ENCODE peak calls at places on chromosome 13, in four cellular contexts. Y, T, D and O are unnamed samples.

GRCh38 chr13:44921931-44922758 is 67.1 kb downstream of the NUFIP1 start:
- DNase-seq in D (no peak), T (peak), Y (no peak), O (peak)

GRCh38 chr13:50691682-50692263 is 151.7 kb downstream of the DLEU7 start:
- DNase-seq in Y (no peak), T (no peak), D (no peak), O (no peak)

GRCh38 chr13:79988573-79988972 is 352.4 kb downstream of the SPRY2 start:
- DNase-seq in T (peak), Y (no peak), D (no peak), O (peak)

GRCh38 chr13:32079586-32079985 is 48.0 kb downstream of the FRY start:
- DNase-seq in Y (no peak), D (no peak), T (no peak), O (no peak)

GRCh38 chr13:47087841-47088240 is 191.0 kb upstream of the HTR2A start:
- DNase-seq in D (no peak), Y (no peak), T (peak), O (peak)

GRCh38 chr13:30119476-30119875 is 187.9 kb downstream of the KATNAL1 start:
- DNase-seq in D (no peak), Y (no peak), T (peak), O (peak)

GRCh38 chr13:29847501-29847983 is 2.9 kb downstream of the UBL3 start:
- DNase-seq in D (no peak), Y (peak), T (no peak), O (peak)

GRCh38 chr13:23551213-23552008 is 18.8 kb upstream of the TNFRSF19 start:
- DNase-seq in T (no peak), D (no peak), Y (no peak), O (no peak)

GRCh38 chr13:31199849-31200635 is at the start of gene B3GLCT:
- DNase-seq in D (peak), Y (peak), T (no peak), O (peak)

GRCh38 chr13:100689191-100689590 is 14.6 kb upstream of the TMTC4 start:
- DNase-seq in Y (no peak), T (no peak), D (no peak), O (no peak)

GRCh38 chr13:27293051-27293691 is 22.5 kb downstream of the RASL11A start:
- DNase-seq in T (no peak), Y (no peak), D (no peak), O (no peak)

GRCh38 chr13:48402325-48402962 is 10.5 kb downstream of the LPAR6 start:
- DNase-seq in Y (no peak), D (no peak), T (no peak), O (no peak)

GRCh38 chr13:98180092-98180491 is 3.0 kb upstream of the RNF113B start:
- DNase-seq in D (no peak), T (no peak), Y (no peak), O (no peak)

GRCh38 chr13:50365683-50366391 is 350.6 kb downstream of the KCNRG start:
- DNase-seq in T (no peak), Y (peak), D (peak), O (no peak)

GRCh38 chr13:97439196-97439595 is 5.2 kb downstream of the RAP2A start:
- DNase-seq in T (no peak), D (no peak), Y (no peak), O (no peak)

GRCh38 chr13:75445717-75446529 is 36.0 kb downstream of the TBC1D4 start:
- DNase-seq in T (no peak), Y (no peak), D (no peak), O (no peak)

GRCh38 chr13:99829156-99829555 is 142.4 kb downstream of the ZIC5 start:
- DNase-seq in T (no peak), Y (no peak), D (no peak), O (no peak)

GRCh38 chr13:21435710-21436151 is 23.4 kb downstream of the ZDHHC20 start:
- DNase-seq in T (peak), D (peak), Y (peak), O (peak)

GRCh38 chr13:77975358-77976042 is 56.9 kb upstream of the EDNRB start:
- DNase-seq in Y (no peak), T (no peak), D (no peak), O (no peak)

GRCh38 chr13:39818953-39819352 is 163.5 kb downstream of the COG6 start:
- DNase-seq in Y (no peak), T (no peak), D (no peak), O (peak)

GRCh38 chr13:31204592-31204991 is 4.8 kb downstream of the B3GLCT start:
- DNase-seq in Y (no peak), T (no peak), D (no peak), O (peak)

GRCh38 chr13:41613984-41614581 is 156.7 kb downstream of the RGCC start:
- DNase-seq in Y (no peak), T (peak), D (no peak), O (peak)

GRCh38 chr13:60230593-60230992 is 66.9 kb upstream of the DIAPH3 start:
- DNase-seq in T (no peak), D (peak), Y (no peak), O (peak)

GRCh38 chr13:76937416-76937815 is 10.9 kb upstream of the ACOD1 start:
- DNase-seq in T (peak), D (no peak), Y (no peak), O (peak)

GRCh38 chr13:40963927-40964326 is 55.2 kb downstream of the ELF1 start:
- DNase-seq in T (no peak), Y (no peak), D (no peak), O (peak)

GRCh38 chr13:44759723-44760360 is 183.7 kb upstream of the TSC22D1 start:
- DNase-seq in D (no peak), Y (no peak), T (no peak), O (peak)

GRCh38 chr13:65964672-65965071 is 1265.5 kb downstream of the PCDH9 start:
- DNase-seq in D (no peak), Y (no peak), T (no peak), O (no peak)

GRCh38 chr13:30487075-30487470 is 21.3 kb upstream of the HMGB1 start:
- DNase-seq in T (no peak), Y (no peak), D (no peak), O (no peak)

GRCh38 chr13:77022341-77022740 is 4.6 kb downstream of the FBXL3 start:
- DNase-seq in D (no peak), T (no peak), Y (no peak), O (peak)

GRCh38 chr13:97369269-97369893 is 64.6 kb upstream of the RAP2A start:
- DNase-seq in T (no peak), D (no peak), Y (no peak), O (no peak)

GRCh38 chr13:26914148-26914547 is 153.6 kb upstream of the GPR12 start:
- DNase-seq in D (no peak), T (no peak), Y (no peak), O (no peak)

GRCh38 chr13:36282818-36283432 is 14.7 kb downstream of the CCDC169 start:
- DNase-seq in Y (no peak), D (no peak), T (no peak), O (peak)

GRCh38 chr13:97394542-97394941 is 39.4 kb upstream of the RAP2A start:
- DNase-seq in Y (no peak), D (no peak), T (no peak), O (no peak)

GRCh38 chr13:113066746-113067145 is 38.8 kb upstream of the F7 start:
- DNase-seq in D (no peak), Y (no peak), T (no peak), O (no peak)

GRCh38 chr13:25927966-25928365 is 123.8 kb downstream of the SHISA2 start:
- DNase-seq in Y (no peak), D (no peak), T (no peak), O (peak)

GRCh38 chr13:20398459-20398858 is 127.2 kb downstream of the CRYL1 start:
- DNase-seq in Y (no peak), D (no peak), T (no peak), O (no peak)

GRCh38 chr13:35984776-35985453 is 146.3 kb downstream of the DCLK1 start:
- DNase-seq in T (no peak), Y (no peak), D (no peak), O (no peak)

DNA sequence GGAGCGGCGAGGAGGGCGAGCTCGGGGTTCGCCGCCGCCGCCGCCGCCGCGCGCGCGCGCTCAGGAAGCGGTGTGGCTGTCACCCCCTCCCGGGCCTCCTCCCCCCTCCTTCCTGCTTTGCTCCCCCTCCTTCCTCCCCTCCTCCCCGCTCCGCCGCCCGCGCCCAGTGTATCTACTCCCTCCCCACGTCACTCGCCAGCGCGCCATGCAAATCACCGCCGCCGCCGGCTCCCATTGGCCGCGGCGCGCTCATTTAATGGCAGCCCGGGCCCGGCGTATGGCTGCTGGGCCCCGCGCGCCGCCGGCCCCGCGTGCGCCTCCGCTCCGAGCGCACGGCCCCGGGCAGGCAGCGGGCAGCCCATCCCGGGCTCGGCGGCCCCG is 335 bp upstream of the SOX1 start:
- DNase-seq in T (no peak), D (no peak), Y (peak), O (peak)
- H3K4me3 ChIP-seq in T (no peak), D (no peak), Y (peak), O (no peak)

GRCh38 chr13:87999141-87999765 is 328.1 kb downstream of the SLITRK5 start:
- DNase-seq in Y (no peak), D (no peak), T (no peak), O (peak)

GRCh38 chr13:87999791-88000190 is 328.6 kb downstream of the SLITRK5 start:
- DNase-seq in D (no peak), Y (no peak), T (no peak), O (no peak)

GRCh38 chr13:88000239-88000638 is 329.1 kb downstream of the SLITRK5 start:
- DNase-seq in Y (no peak), T (no peak), D (no peak), O (no peak)

GRCh38 chr13:88000787-88001186 is 329.6 kb downstream of the SLITRK5 start:
- DNase-seq in T (no peak), Y (no peak), D (no peak), O (no peak)

GRCh38 chr13:88005188-88005587 is 334.0 kb downstream of the SLITRK5 start:
- DNase-seq in T (no peak), Y (no peak), D (no peak), O (no peak)
- TF ChIP-seq CTCF in T (no peak), Y (no peak), D (no peak), O (peak)

DNA sequence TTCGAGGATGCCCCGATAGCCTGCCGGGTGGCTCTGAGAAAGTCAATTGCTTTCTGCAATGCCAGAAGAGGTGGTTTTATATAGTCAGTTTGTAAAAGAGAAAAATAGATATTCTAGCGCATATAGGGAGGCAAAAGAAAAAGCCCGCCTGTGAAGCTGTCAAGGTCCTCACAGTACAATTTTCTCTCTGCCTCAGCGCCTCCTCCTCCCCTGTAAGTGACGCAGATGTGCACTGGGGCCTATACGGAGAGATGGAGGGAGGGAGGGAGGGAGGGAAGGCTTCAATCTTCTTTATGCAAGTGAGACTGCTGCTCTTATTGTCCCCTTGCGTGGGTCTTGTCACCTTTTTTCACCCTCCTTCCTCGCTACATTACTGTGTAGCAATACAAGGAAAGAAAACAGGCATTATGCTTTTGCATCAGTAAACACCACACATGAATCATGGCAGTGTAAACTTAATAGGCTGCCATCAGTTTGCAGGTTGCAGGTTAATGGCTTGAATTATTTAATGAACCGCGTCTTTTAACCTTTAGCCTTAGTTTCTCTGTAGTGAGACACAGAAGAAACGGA is at the start of gene KLHL1:
- DNase-seq in D (no peak), Y (no peak), T (no peak), O (no peak)
- H3K4me3 ChIP-seq in D (no peak), Y (no peak), T (no peak), O (peak)

GRCh38 chr13:51834581-51835158 is 10.3 kb downstream of the TMEM272 start:
- DNase-seq in Y (no peak), D (no peak), T (no peak), O (no peak)

GRCh38 chr13:51831519-51831918 is 13.5 kb downstream of the TMEM272 start:
- DNase-seq in D (no peak), T (no peak), Y (no peak), O (no peak)

GRCh38 chr13:51833980-51834379 is 11.0 kb downstream of the TMEM272 start:
- DNase-seq in T (no peak), D (no peak), Y (no peak), O (no peak)

GRCh38 chr13:51829236-51829899 is 15.6 kb downstream of the TMEM272 start:
- DNase-seq in T (no peak), Y (no peak), D (no peak), O (no peak)

DNA sequence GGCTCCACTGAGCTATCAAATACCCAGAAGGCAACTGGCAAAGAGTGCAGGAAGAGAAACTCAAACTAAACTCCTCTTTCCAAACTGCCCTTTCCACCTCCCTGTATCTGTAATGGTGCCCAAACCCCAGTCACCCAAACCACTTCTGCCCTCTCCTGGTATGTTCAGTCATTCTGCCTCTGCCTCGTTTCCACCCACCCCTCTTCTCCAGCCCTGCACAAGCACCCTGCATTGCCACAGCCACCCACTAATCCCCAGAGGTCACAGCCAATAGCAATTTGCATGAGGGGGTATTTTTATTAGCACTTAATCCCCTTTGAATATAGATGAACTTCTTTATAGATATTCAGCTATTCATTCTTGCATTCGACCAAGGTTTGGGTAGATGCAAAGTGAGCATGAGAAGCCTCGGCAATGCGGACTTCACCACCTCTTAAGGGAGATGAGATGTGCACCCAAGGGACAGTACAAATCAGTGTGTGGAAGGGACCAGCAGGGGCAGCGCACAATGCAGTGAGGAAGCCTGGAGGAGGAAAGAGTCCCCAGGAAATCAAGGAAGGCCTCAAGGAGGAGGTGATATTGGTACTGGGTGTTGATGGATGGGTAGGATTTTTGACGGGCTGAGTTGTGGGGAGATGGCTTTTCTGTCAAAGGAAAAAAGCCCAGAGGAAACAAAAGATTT is 12.4 kb downstream of the TMEM272 start:
- DNase-seq in Y (peak), T (no peak), D (no peak), O (no peak)
- TF ChIP-seq CTCF in Y (peak), T (peak), D (peak), O (peak)

DNA sequence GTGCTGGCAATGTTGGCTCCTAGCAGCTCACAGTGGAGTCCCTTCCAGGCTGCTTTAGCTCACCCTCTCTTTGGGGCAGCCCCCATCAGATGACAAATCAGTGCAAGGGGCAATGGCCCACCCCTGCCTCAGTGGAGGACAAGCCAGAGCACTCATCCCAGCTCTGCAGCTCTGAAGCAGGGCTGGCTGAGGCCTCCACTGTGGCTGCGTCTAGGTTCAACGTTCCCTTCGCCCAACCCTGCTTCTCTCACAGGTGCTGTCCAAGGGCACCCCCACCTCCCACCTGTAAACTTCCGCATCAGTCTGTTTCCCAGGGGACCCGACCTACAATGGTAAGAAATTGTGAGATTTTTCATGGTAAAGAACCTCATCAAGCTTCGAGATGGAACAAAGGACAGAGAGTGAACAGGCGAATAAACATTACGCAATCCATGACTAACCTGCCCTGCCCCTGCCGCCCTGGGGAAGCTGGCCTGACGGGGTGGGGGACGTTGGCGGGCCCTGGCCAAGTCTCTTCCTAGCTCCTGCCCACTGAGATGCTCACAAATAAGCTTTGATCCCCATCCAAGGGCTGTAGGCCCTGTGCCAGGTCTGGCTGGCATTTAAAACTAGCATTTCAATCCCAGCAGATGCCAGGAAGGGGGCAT is 40.5 kb downstream of the DZIP1 start:
- DNase-seq in T (no peak), Y (no peak), D (no peak), O (peak)
- H3K4me3 ChIP-seq in T (no peak), Y (no peak), D (no peak), O (no peak)

GRCh38 chr13:111429064-111429558 is 108.7 kb downstream of the TEX29 start:
- DNase-seq in T (no peak), Y (peak), D (no peak), O (peak)

GRCh38 chr13:111424134-111424533 is 103.7 kb downstream of the TEX29 start:
- DNase-seq in T (no peak), D (no peak), Y (no peak), O (no peak)

GRCh38 chr13:111422352-111422751 is 101.9 kb downstream of the TEX29 start:
- DNase-seq in Y (no peak), T (no peak), D (no peak), O (no peak)

GRCh38 chr13:111423168-111423785 is 102.8 kb downstream of the TEX29 start:
- DNase-seq in D (no peak), T (no peak), Y (no peak), O (no peak)

GRCh38 chr13:111425326-111425725 is 104.9 kb downstream of the TEX29 start:
- DNase-seq in T (no peak), D (no peak), Y (no peak), O (no peak)
- TF ChIP-seq CTCF in T (no peak), D (no peak), Y (no peak), O (no peak)

DNA sequence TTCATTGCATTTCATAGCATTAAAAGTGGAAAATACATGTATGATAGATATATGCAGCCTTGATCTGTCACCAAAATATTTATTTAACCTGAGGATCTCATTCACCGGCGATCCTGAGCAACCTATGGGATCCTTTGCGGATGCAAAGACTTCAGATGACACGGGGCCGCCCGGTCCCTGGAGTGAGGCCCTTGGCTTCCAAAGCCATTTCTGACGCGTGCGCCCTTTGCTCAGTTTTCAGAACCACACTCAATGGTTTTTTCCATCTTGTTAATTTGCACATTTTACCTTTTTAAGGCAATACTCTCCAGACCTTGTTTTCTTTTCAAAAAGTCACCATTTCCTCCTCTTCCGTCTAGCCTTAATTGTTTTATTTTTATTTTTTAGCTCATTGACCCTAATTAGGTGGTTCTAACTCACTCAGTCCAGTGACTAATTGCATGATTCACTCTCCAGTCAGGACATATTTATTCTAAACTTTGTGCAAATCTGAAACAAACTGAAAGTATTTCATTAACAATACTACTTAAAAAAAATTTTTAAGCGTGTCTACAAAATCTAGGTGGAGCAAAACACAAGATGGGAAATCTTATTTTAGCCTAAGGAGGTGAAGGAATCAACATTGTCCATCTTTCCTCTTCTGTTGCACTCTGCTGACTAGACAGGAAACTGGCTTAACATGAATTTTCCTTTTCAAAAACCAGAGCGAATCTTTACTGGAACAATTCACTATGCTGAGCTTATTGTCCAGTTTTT is 47.9 kb downstream of the COL4A1 start:
- DNase-seq in Y (no peak), D (no peak), T (no peak), O (no peak)
- H3K4me3 ChIP-seq in Y (no peak), D (no peak), T (no peak), O (no peak)